ENCODE peak calls at places on chromosomes 6 and 20, in four cellular contexts. T is psoas muscle, U is cardiac fibroblast, V is esophagus muscularis mucosa. F is an unnamed sample.

GRCh38 chr20:58131581-58132142 is 96.8 kb downstream of the ANKRD60 start:
- DNase-seq in T (no peak), U (peak), V (peak), F (no peak)

GRCh38 chr20:50731930-50732690 is 730 bp downstream of the PARD6B start:
- DNase-seq in V (peak), T (no peak), U (no peak), F (no peak)

GRCh38 chr6:138844203-138844602 is 48.3 kb downstream of the ECT2L start:
- DNase-seq in V (no peak), U (peak), T (peak), F (no peak)

GRCh38 chr6:126947070-126947469 is 171.4 kb upstream of the RSPO3 start:
- DNase-seq in T (peak), V (no peak), U (peak), F (no peak)

GRCh38 chr20:32019156-32019510 is 8.9 kb downstream of the CCM2L start:
- DNase-seq in U (no peak), T (no peak), V (no peak), F (no peak)

GRCh38 chr6:130105996-130106704 is 87.8 kb downstream of the L3MBTL3 start:
- DNase-seq in T (no peak), U (no peak), V (no peak), F (peak)

GRCh38 chr20:56989516-56989915 is 276.9 kb downstream of the BMP7 start:
- DNase-seq in U (no peak), V (no peak), T (no peak), F (no peak)

GRCh38 chr6:68634503-68635411 is at the start of gene ADGRB3:
- DNase-seq in T (peak), U (peak), V (peak), F (peak)

GRCh38 chr6:65402564-65402963 is 304.5 kb downstream of the EYS start:
- DNase-seq in V (no peak), U (no peak), T (no peak), F (no peak)

GRCh38 chr6:41092421-41093140 is 19.8 kb downstream of the NFYA start:
- DNase-seq in T (no peak), U (peak), V (no peak), F (peak)

GRCh38 chr6:144873653-144874378 is 588.7 kb downstream of the UTRN start:
- DNase-seq in V (no peak), T (no peak), U (no peak), F (no peak)

GRCh38 chr6:135722679-135723078 is 128.8 kb upstream of the PDE7B start:
- DNase-seq in V (no peak), U (peak), T (no peak), F (peak)

GRCh38 chr6:6614096-6614964 is 25.8 kb downstream of the LY86 start:
- DNase-seq in U (no peak), T (no peak), V (no peak), F (no peak)

DNA sequence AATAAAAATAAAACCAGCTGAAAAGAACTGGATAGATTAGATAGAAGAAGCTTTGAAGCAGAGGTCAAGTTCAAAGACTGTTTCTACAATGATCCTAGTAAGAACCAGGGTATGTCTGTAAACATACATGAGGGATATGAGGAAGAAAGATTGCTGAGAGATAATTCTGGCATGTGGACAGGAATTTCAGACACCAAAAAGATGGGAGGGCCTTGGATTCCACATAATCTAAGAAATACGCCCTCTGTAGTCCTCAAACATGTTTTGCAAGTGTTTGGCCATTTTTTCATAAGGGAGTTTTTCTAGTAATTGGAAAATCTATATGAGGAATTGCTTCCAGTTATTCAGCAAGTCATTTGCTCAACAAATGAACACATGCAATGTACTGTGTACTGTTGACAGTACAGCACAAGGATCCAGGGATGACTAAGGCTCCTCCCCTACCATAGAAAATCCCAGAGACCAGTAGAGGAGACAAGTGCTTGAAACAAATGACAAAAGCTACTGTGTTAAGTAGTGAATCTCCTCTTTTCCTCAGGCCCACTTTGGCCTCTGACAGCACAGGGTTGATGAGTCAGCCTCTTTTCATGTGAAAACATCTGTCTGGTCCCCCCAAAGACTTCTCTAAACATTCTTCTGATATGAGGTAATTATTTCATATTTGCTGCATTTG is 795.9 kb downstream of the MAFB start:
- DNase-seq in T (no peak), U (peak), V (no peak), F (no peak)
- TF ChIP-seq CTCF in T (no peak), U (no peak), V (no peak), F (no peak)

GRCh38 chr20:38650010-38650409 is 48.4 kb downstream of the ARHGAP40 start:
- DNase-seq in T (no peak), U (no peak), V (no peak), F (no peak)

GRCh38 chr20:38651154-38651553 is 49.5 kb downstream of the ARHGAP40 start:
- DNase-seq in T (no peak), U (no peak), V (no peak), F (no peak)

GRCh38 chr20:38651562-38651961 is 50.0 kb downstream of the ARHGAP40 start:
- DNase-seq in V (no peak), T (no peak), U (no peak), F (no peak)

GRCh38 chr20:38645980-38646858 is 44.6 kb downstream of the ARHGAP40 start:
- DNase-seq in T (peak), V (peak), U (peak), F (peak)

DNA sequence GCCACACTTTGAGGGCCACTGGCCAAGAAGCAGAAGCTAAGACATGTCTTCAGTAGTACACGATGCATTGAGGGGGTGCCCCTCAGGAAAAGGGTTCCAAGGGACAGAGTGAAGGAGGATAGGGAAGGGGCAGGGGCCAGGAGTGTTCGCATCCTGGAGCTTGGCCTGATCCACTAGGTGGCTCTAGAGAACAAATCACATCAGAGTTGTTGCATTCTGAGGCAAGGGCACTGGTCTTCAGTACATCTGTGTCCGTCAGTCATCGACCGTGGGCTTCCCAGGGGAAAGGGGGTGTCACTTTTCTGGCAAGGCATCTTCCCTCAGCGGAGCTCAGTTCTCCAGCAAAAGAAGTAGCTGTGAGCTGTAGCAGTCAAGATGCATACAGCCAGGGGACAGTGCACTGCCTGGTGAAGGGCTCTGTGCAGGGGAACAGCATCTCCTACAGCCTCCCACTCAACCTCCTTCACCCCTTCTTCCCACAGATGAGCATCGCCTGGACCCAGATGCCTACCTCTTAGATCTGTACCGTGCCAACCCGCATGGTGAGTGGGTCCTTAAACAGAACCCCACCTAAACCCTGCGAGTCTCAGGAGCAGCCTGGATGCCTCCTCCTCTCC is 47.8 kb downstream of the ARHGAP40 start:
- DNase-seq in U (peak), V (no peak), T (no peak), F (peak)
- TF ChIP-seq CTCF in U (peak), V (peak), T (peak), F (peak)

DNA sequence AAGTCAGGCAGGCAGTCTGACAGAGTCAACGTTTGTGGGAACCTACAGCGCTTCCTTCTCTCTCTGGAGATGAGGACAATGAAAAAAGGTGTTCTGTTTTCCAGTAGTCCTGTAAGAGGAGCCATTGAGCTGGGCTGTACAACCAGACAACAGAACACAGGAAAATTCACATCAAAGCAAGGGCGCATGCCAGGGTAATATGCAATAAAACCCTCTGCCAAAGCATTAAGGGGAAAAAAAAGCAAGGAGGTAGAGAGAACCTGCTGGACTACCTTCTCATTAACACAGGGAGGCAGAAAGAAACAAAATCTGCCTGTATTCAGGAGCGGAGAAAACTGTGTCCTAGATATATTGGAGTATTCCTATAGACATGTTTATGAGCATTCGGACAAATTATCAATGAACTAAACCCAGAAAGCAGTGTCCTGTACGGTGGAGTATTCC is 1.3 kb downstream of the RNF24 start:
- DNase-seq in V (no peak), U (peak), T (no peak), F (peak)
- TF ChIP-seq CTCF in V (peak), U (peak), T (peak), F (peak)

GRCh38 chr20:10352934-10353866 is 80.8 kb downstream of the MKKS start:
- DNase-seq in U (peak), V (no peak), T (no peak), F (no peak)

GRCh38 chr20:10347066-10347465 is 87.0 kb downstream of the MKKS start:
- DNase-seq in U (peak), V (no peak), T (no peak), F (no peak)

GRCh38 chr20:10347481-10347880 is 86.5 kb downstream of the MKKS start:
- DNase-seq in T (no peak), U (no peak), V (no peak), F (no peak)

GRCh38 chr20:10349118-10349517 is 84.9 kb downstream of the MKKS start:
- DNase-seq in T (no peak), V (no peak), U (no peak), F (no peak)

DNA sequence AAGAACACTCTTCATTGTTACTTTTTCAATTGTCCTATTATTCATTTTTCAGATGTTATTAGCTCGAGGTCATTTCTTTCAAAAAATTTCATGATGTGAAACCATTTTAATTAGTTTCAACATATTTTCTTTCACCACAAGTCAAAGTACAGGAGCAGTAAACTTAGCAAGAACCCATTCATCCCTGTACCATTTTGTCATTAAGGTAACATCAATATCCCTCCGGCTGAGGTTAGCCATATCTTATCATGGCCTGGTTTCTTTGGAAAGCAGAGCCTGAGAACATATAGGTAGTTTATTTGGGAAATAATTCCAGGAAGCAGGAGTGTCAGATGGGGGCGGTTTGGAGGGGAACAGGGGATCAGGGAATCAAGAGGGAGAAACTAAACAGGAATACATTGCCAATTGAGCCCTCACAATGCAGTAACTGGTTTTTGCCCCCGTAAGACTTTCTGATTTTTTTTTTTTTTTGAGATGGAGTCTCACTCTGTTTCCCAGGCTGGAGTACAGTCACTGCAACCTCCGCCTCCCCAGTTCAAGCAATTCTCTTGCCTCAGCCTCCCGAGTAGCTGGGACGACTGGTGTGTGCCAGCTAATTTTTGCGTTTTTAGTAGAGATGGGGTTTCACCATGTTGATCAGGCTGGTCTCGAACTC is 83.7 kb downstream of the MKKS start:
- DNase-seq in V (no peak), T (no peak), U (no peak), F (no peak)
- TF ChIP-seq CTCF in V (no peak), T (no peak), U (no peak), F (no peak)

GRCh38 chr6:104771258-104771832 is 88.4 kb downstream of the HACE1 start:
- DNase-seq in V (no peak), U (peak), T (no peak), F (peak)
- TF ChIP-seq CTCF in V (peak), U (peak), T (peak), F (no peak)

F was measured in GM10248.